ENCODE peak calls at places on chromosomes 3 and 15, in six cellular contexts. One of them, this sample, is unnamed.
A peak's percentile ranks its signal among the peaks of the same experiment; 100 is the strongest.

GRCh38 chr3:143775401-143775970 is 72.8 kb downstream of the SLC9A9 start:
- DNase-seq in astrocyte: no peak
- DNase-seq in OCI-LY7: peak; percentile 54
- DNase-seq in fibroblast of the aortic adventitia: peak; percentile 67
- DNase-seq in IMR-90: peak; percentile 13
- DNase-seq in dorsolateral prefrontal cortex: no peak
- DNase-seq in this sample: peak; percentile 36

GRCh38 chr15:87623832-87624231 is 632.7 kb downstream of the NTRK3 start:
- DNase-seq in fibroblast of the aortic adventitia: no peak
- DNase-seq in dorsolateral prefrontal cortex: no peak
- DNase-seq in IMR-90: no peak
- DNase-seq in astrocyte: no peak
- DNase-seq in OCI-LY7: peak; percentile 10
- DNase-seq in this sample: no peak

GRCh38 chr3:14338898-14339458 is 63.4 kb upstream of the SLC6A6 start:
- DNase-seq in OCI-LY7: no peak
- DNase-seq in fibroblast of the aortic adventitia: no peak
- DNase-seq in dorsolateral prefrontal cortex: no peak
- DNase-seq in astrocyte: no peak
- DNase-seq in IMR-90: no peak
- DNase-seq in this sample: no peak

GRCh38 chr3:2071531-2071930 is 27.1 kb upstream of the CNTN4 start:
- DNase-seq in dorsolateral prefrontal cortex: no peak
- DNase-seq in fibroblast of the aortic adventitia: no peak
- DNase-seq in IMR-90: no peak
- DNase-seq in astrocyte: no peak
- DNase-seq in OCI-LY7: no peak
- DNase-seq in this sample: no peak

GRCh38 chr3:55191911-55192787 is 264.3 kb upstream of the LRTM1 start:
- DNase-seq in fibroblast of the aortic adventitia: peak; percentile 80
- DNase-seq in dorsolateral prefrontal cortex: no peak
- DNase-seq in astrocyte: peak; percentile 100
- DNase-seq in OCI-LY7: no peak
- DNase-seq in IMR-90: peak; percentile 98
- DNase-seq in this sample: no peak

GRCh38 chr15:83200589-83200988 is 7.0 kb downstream of the HDGFL3 start:
- DNase-seq in OCI-LY7: no peak
- DNase-seq in dorsolateral prefrontal cortex: no peak
- DNase-seq in fibroblast of the aortic adventitia: peak; percentile 31
- DNase-seq in astrocyte: peak; percentile 48
- DNase-seq in IMR-90: peak; percentile 31
- DNase-seq in this sample: no peak

GRCh38 chr3:34175636-34176186 is 377.3 kb downstream of the PDCD6IP start:
- DNase-seq in dorsolateral prefrontal cortex: no peak
- DNase-seq in astrocyte: no peak
- DNase-seq in IMR-90: no peak
- DNase-seq in fibroblast of the aortic adventitia: no peak
- DNase-seq in OCI-LY7: peak; percentile 12
- DNase-seq in this sample: no peak

GRCh38 chr3:16347548-16347947 is 82.5 kb downstream of the OXNAD1 start:
- DNase-seq in astrocyte: no peak
- DNase-seq in fibroblast of the aortic adventitia: no peak
- DNase-seq in IMR-90: no peak
- DNase-seq in dorsolateral prefrontal cortex: no peak
- DNase-seq in OCI-LY7: no peak
- DNase-seq in this sample: no peak

GRCh38 chr3:185813691-185814215 is 11.1 kb downstream of the IGF2BP2 start:
- DNase-seq in IMR-90: peak; percentile 86
- DNase-seq in dorsolateral prefrontal cortex: no peak
- DNase-seq in fibroblast of the aortic adventitia: peak; percentile 42
- DNase-seq in astrocyte: peak; percentile 89
- DNase-seq in OCI-LY7: no peak
- DNase-seq in this sample: no peak

GRCh38 chr15:39799552-39800011 is 16.9 kb upstream of the FSIP1 start:
- DNase-seq in dorsolateral prefrontal cortex: no peak
- DNase-seq in OCI-LY7: no peak
- DNase-seq in astrocyte: no peak
- DNase-seq in fibroblast of the aortic adventitia: no peak
- DNase-seq in IMR-90: no peak
- DNase-seq in this sample: no peak

GRCh38 chr15:62985768-62986167 is 56.8 kb upstream of the TPM1 start:
- DNase-seq in IMR-90: peak; percentile 81
- DNase-seq in dorsolateral prefrontal cortex: no peak
- DNase-seq in fibroblast of the aortic adventitia: no peak
- DNase-seq in OCI-LY7: no peak
- DNase-seq in astrocyte: peak; percentile 93
- DNase-seq in this sample: no peak

GRCh38 chr15:77542491-77543001 is 90.2 kb downstream of the LINGO1 start:
- DNase-seq in IMR-90: peak; percentile 53
- DNase-seq in dorsolateral prefrontal cortex: no peak
- DNase-seq in OCI-LY7: no peak
- DNase-seq in astrocyte: peak; percentile 20
- DNase-seq in fibroblast of the aortic adventitia: peak; percentile 13
- DNase-seq in this sample: no peak

GRCh38 chr15:91116379-91117067 is 16.5 kb downstream of the SV2B start:
- DNase-seq in dorsolateral prefrontal cortex: no peak
- DNase-seq in fibroblast of the aortic adventitia: peak; percentile 21
- DNase-seq in OCI-LY7: no peak
- DNase-seq in IMR-90: no peak
- DNase-seq in astrocyte: peak; percentile 6
- DNase-seq in this sample: no peak

GRCh38 chr15:99983894-99984293 is 250.7 kb upstream of the LYSMD4 start:
- DNase-seq in astrocyte: no peak
- DNase-seq in IMR-90: no peak
- DNase-seq in OCI-LY7: no peak
- DNase-seq in fibroblast of the aortic adventitia: no peak
- DNase-seq in dorsolateral prefrontal cortex: no peak
- DNase-seq in this sample: no peak

GRCh38 chr3:24963762-24964625 is 464.1 kb upstream of the RARB start:
- DNase-seq in astrocyte: peak; percentile 18
- DNase-seq in dorsolateral prefrontal cortex: no peak
- DNase-seq in OCI-LY7: peak; percentile 5
- DNase-seq in fibroblast of the aortic adventitia: peak; percentile 41
- DNase-seq in IMR-90: peak; percentile 17
- DNase-seq in this sample: no peak
- TF ChIP-seq CTCF in astrocyte: peak; percentile 64
- TF ChIP-seq CTCF in dorsolateral prefrontal cortex: peak; percentile 51
- TF ChIP-seq CTCF in OCI-LY7: peak; percentile 73
- TF ChIP-seq CTCF in fibroblast of the aortic adventitia: peak; percentile 47
- TF ChIP-seq CTCF in IMR-90: peak; percentile 25
- TF ChIP-seq CTCF in this sample: peak; percentile 63

GRCh38 chr15:89399390-89400120 is 64.9 kb upstream of the POLG start:
- DNase-seq in astrocyte: no peak
- DNase-seq in OCI-LY7: no peak
- DNase-seq in IMR-90: no peak
- DNase-seq in dorsolateral prefrontal cortex: peak; percentile 21
- DNase-seq in fibroblast of the aortic adventitia: no peak
- DNase-seq in this sample: peak; percentile 54
- TF ChIP-seq CTCF in astrocyte: peak; percentile 16
- TF ChIP-seq CTCF in OCI-LY7: no peak
- TF ChIP-seq CTCF in IMR-90: no peak
- TF ChIP-seq CTCF in dorsolateral prefrontal cortex: peak; percentile 22
- TF ChIP-seq CTCF in fibroblast of the aortic adventitia: peak; percentile 37
- TF ChIP-seq CTCF in this sample: peak; percentile 46

DNA sequence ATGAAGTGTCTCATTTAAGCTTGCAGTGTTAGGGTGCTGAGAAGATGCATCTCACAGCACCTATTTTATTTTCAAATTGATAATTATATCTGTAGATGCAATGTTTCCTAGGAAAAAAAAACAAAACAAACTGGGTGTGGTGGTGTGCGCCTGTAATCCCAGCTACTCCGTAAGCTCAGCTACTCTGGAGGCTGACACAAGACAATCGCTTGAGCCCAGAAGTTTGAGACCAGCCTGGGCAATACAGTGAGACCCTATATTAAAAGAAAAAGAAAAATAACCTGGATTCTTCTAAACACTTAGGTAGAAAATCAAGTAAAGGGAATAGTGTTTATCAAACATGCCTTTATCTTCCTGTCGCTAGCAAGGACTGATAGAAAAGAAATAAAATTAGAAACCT is 1.9 kb downstream of the MINDY2 start:
- DNase-seq in astrocyte: no peak
- DNase-seq in OCI-LY7: no peak
- DNase-seq in IMR-90: no peak
- DNase-seq in dorsolateral prefrontal cortex: no peak
- DNase-seq in fibroblast of the aortic adventitia: no peak
- DNase-seq in this sample: no peak
- TF ChIP-seq CTCF in astrocyte: no peak
- TF ChIP-seq CTCF in OCI-LY7: no peak
- TF ChIP-seq CTCF in IMR-90: no peak
- TF ChIP-seq CTCF in dorsolateral prefrontal cortex: no peak
- TF ChIP-seq CTCF in fibroblast of the aortic adventitia: no peak
- TF ChIP-seq CTCF in this sample: no peak

GRCh38 chr3:180325533-180325932 is 276.4 kb upstream of the TTC14 start:
- DNase-seq in astrocyte: no peak
- DNase-seq in dorsolateral prefrontal cortex: no peak
- DNase-seq in OCI-LY7: no peak
- DNase-seq in IMR-90: no peak
- DNase-seq in fibroblast of the aortic adventitia: no peak
- DNase-seq in this sample: no peak

GRCh38 chr3:180322829-180323228 is 279.1 kb upstream of the TTC14 start:
- DNase-seq in OCI-LY7: no peak
- DNase-seq in fibroblast of the aortic adventitia: no peak
- DNase-seq in IMR-90: no peak
- DNase-seq in astrocyte: no peak
- DNase-seq in dorsolateral prefrontal cortex: no peak
- DNase-seq in this sample: no peak

GRCh38 chr3:180324791-180325190 is 277.2 kb upstream of the TTC14 start:
- DNase-seq in OCI-LY7: no peak
- DNase-seq in astrocyte: no peak
- DNase-seq in IMR-90: no peak
- DNase-seq in dorsolateral prefrontal cortex: no peak
- DNase-seq in fibroblast of the aortic adventitia: no peak
- DNase-seq in this sample: no peak

GRCh38 chr3:180329187-180329586 is 272.8 kb upstream of the TTC14 start:
- DNase-seq in IMR-90: no peak
- DNase-seq in astrocyte: no peak
- DNase-seq in OCI-LY7: no peak
- DNase-seq in dorsolateral prefrontal cortex: no peak
- DNase-seq in fibroblast of the aortic adventitia: no peak
- DNase-seq in this sample: no peak

GRCh38 chr3:180325958-180326357 is 276.0 kb upstream of the TTC14 start:
- DNase-seq in dorsolateral prefrontal cortex: no peak
- DNase-seq in astrocyte: no peak
- DNase-seq in fibroblast of the aortic adventitia: no peak
- DNase-seq in IMR-90: no peak
- DNase-seq in OCI-LY7: no peak
- DNase-seq in this sample: no peak
- TF ChIP-seq CTCF in dorsolateral prefrontal cortex: no peak
- TF ChIP-seq CTCF in astrocyte: no peak
- TF ChIP-seq CTCF in fibroblast of the aortic adventitia: no peak
- TF ChIP-seq CTCF in IMR-90: no peak
- TF ChIP-seq CTCF in OCI-LY7: no peak
- TF ChIP-seq CTCF in this sample: no peak

GRCh38 chr3:155739154-155739553 is 5.7 kb downstream of the PLCH1 start:
- DNase-seq in astrocyte: no peak
- DNase-seq in IMR-90: peak; percentile 11
- DNase-seq in fibroblast of the aortic adventitia: no peak
- DNase-seq in dorsolateral prefrontal cortex: no peak
- DNase-seq in OCI-LY7: peak; percentile 26
- DNase-seq in this sample: no peak
- TF ChIP-seq CTCF in astrocyte: no peak
- TF ChIP-seq CTCF in IMR-90: no peak
- TF ChIP-seq CTCF in fibroblast of the aortic adventitia: no peak
- TF ChIP-seq CTCF in dorsolateral prefrontal cortex: no peak
- TF ChIP-seq CTCF in OCI-LY7: peak; percentile 57
- TF ChIP-seq CTCF in this sample: no peak

GRCh38 chr3:183545688-183546087 is 9.8 kb downstream of the KLHL6 start:
- DNase-seq in fibroblast of the aortic adventitia: no peak
- DNase-seq in OCI-LY7: no peak
- DNase-seq in astrocyte: no peak
- DNase-seq in dorsolateral prefrontal cortex: no peak
- DNase-seq in IMR-90: no peak
- DNase-seq in this sample: no peak
- TF ChIP-seq CTCF in fibroblast of the aortic adventitia: no peak
- TF ChIP-seq CTCF in OCI-LY7: no peak
- TF ChIP-seq CTCF in astrocyte: no peak
- TF ChIP-seq CTCF in dorsolateral prefrontal cortex: no peak
- TF ChIP-seq CTCF in IMR-90: no peak
- TF ChIP-seq CTCF in this sample: no peak

GRCh38 chr3:197031315-197032285 is 2.0 kb upstream of the MELTF start:
- DNase-seq in IMR-90: peak; percentile 100
- DNase-seq in dorsolateral prefrontal cortex: peak; percentile 69
- DNase-seq in fibroblast of the aortic adventitia: peak; percentile 100
- DNase-seq in astrocyte: peak; percentile 98
- DNase-seq in OCI-LY7: no peak
- DNase-seq in this sample: no peak
- TF ChIP-seq CTCF in IMR-90: no peak
- TF ChIP-seq CTCF in dorsolateral prefrontal cortex: no peak
- TF ChIP-seq CTCF in fibroblast of the aortic adventitia: no peak
- TF ChIP-seq CTCF in astrocyte: no peak
- TF ChIP-seq CTCF in OCI-LY7: no peak
- TF ChIP-seq CTCF in this sample: no peak

GRCh38 chr15:84981054-84981710 is 474 bp upstream of the PDE8A start:
- DNase-seq in fibroblast of the aortic adventitia: peak; percentile 95
- DNase-seq in dorsolateral prefrontal cortex: peak; percentile 89
- DNase-seq in IMR-90: peak; percentile 96
- DNase-seq in astrocyte: peak; percentile 92
- DNase-seq in OCI-LY7: peak; percentile 98
- DNase-seq in this sample: peak; percentile 90
- TF ChIP-seq CTCF in fibroblast of the aortic adventitia: peak; percentile 14
- TF ChIP-seq CTCF in dorsolateral prefrontal cortex: peak; percentile 24
- TF ChIP-seq CTCF in IMR-90: peak; percentile 14
- TF ChIP-seq CTCF in astrocyte: no peak
- TF ChIP-seq CTCF in OCI-LY7: no peak
- TF ChIP-seq CTCF in this sample: no peak

GRCh38 chr15:29113336-29114276 is 156.0 kb downstream of the NSMCE3 start:
- DNase-seq in astrocyte: no peak
- DNase-seq in dorsolateral prefrontal cortex: peak; percentile 51
- DNase-seq in IMR-90: no peak
- DNase-seq in OCI-LY7: no peak
- DNase-seq in fibroblast of the aortic adventitia: no peak
- DNase-seq in this sample: no peak

GRCh38 chr15:29116970-29117700 is 152.5 kb downstream of the NSMCE3 start:
- DNase-seq in OCI-LY7: no peak
- DNase-seq in fibroblast of the aortic adventitia: no peak
- DNase-seq in astrocyte: no peak
- DNase-seq in dorsolateral prefrontal cortex: no peak
- DNase-seq in IMR-90: no peak
- DNase-seq in this sample: no peak

GRCh38 chr15:29114277-29115092 is 155.1 kb downstream of the NSMCE3 start:
- DNase-seq in OCI-LY7: no peak
- DNase-seq in IMR-90: no peak
- DNase-seq in fibroblast of the aortic adventitia: no peak
- DNase-seq in astrocyte: no peak
- DNase-seq in dorsolateral prefrontal cortex: no peak
- DNase-seq in this sample: no peak

GRCh38 chr15:29117778-29118177 is 151.8 kb downstream of the NSMCE3 start:
- DNase-seq in OCI-LY7: no peak
- DNase-seq in dorsolateral prefrontal cortex: no peak
- DNase-seq in fibroblast of the aortic adventitia: no peak
- DNase-seq in IMR-90: no peak
- DNase-seq in astrocyte: no peak
- DNase-seq in this sample: no peak

GRCh38 chr15:29115093-29115991 is 154.3 kb downstream of the NSMCE3 start:
- DNase-seq in OCI-LY7: no peak
- DNase-seq in dorsolateral prefrontal cortex: peak; percentile 36
- DNase-seq in astrocyte: no peak
- DNase-seq in IMR-90: no peak
- DNase-seq in fibroblast of the aortic adventitia: no peak
- DNase-seq in this sample: no peak
- TF ChIP-seq CTCF in OCI-LY7: no peak
- TF ChIP-seq CTCF in dorsolateral prefrontal cortex: peak; percentile 44
- TF ChIP-seq CTCF in astrocyte: no peak
- TF ChIP-seq CTCF in IMR-90: peak; percentile 17
- TF ChIP-seq CTCF in fibroblast of the aortic adventitia: no peak
- TF ChIP-seq CTCF in this sample: no peak

GRCh38 chr15:68186671-68187397 is 18.3 kb downstream of the CALML4 start:
- DNase-seq in astrocyte: peak; percentile 69
- DNase-seq in fibroblast of the aortic adventitia: peak; percentile 85
- DNase-seq in dorsolateral prefrontal cortex: no peak
- DNase-seq in IMR-90: peak; percentile 87
- DNase-seq in OCI-LY7: no peak
- DNase-seq in this sample: no peak
- TF ChIP-seq CTCF in astrocyte: no peak
- TF ChIP-seq CTCF in fibroblast of the aortic adventitia: no peak
- TF ChIP-seq CTCF in dorsolateral prefrontal cortex: no peak
- TF ChIP-seq CTCF in IMR-90: no peak
- TF ChIP-seq CTCF in OCI-LY7: no peak
- TF ChIP-seq CTCF in this sample: no peak

This sample was measured in D721Med.